ENCODE peak calls at places on chromosomes 6 and 20, in eight cellular contexts. K, B, C, Z, H, M, N and J are unnamed samples.

GRCh38 chr20:37749185-37749584 is 55.4 kb downstream of the CTNNBL1 start:
- DNase-seq in B (no peak), K (no peak), Z (no peak), H (no peak), M (no peak), C (no peak), N (no peak), J (no peak)

GRCh38 chr6:56911847-56912246 is 43.1 kb upstream of the BEND6 start:
- DNase-seq in K (no peak), Z (peak; percentile 49), B (peak; percentile 63), M (no peak), N (no peak), C (no peak), H (no peak), J (no peak)

GRCh38 chr6:78513856-78514255 is 353.5 kb upstream of the IRAK1BP1 start:
- DNase-seq in N (no peak), H (no peak), C (no peak), B (peak; percentile 1), M (no peak), K (no peak), Z (no peak), J (no peak)

GRCh38 chr20:17896247-17896723 is 72.3 kb downstream of the SNX5 start:
- DNase-seq in B (no peak), K (no peak), Z (no peak), C (no peak), H (no peak), M (no peak), N (no peak), J (no peak)

GRCh38 chr6:27617700-27618689 is 145.1 kb upstream of the ZNF184 start:
- DNase-seq in Z (peak; percentile 64), N (no peak), M (no peak), H (no peak), B (peak; percentile 70), K (no peak), C (no peak), J (no peak)

GRCh38 chr6:36514554-36515456 is 32.5 kb downstream of the STK38 start:
- DNase-seq in C (peak; percentile 30), K (no peak), M (no peak), Z (peak; percentile 57), N (no peak), B (no peak), H (no peak), J (no peak)

GRCh38 chr20:63080411-63080810 is 73.6 kb upstream of the BHLHE23 start:
- DNase-seq in N (no peak), M (peak; percentile 57), B (no peak), H (no peak), C (no peak), Z (no peak), K (no peak), J (no peak)

GRCh38 chr6:99614430-99615161 is 8.0 kb downstream of the PRDM13 start:
- DNase-seq in K (peak; percentile 60), C (no peak), Z (no peak), N (no peak), H (no peak), B (peak; percentile 68), M (peak; percentile 81), J (no peak)

GRCh38 chr20:44969320-44969879 is 3.1 kb downstream of the STK4 start:
- DNase-seq in N (no peak), K (no peak), H (no peak), C (no peak), B (no peak), M (no peak), Z (no peak), J (no peak)

GRCh38 chr6:6007311-6008113 is 787 bp upstream of the NRN1 start:
- DNase-seq in H (no peak), M (no peak), K (no peak), N (no peak), B (peak; percentile 84), C (no peak), Z (peak; percentile 34), J (no peak)

GRCh38 chr20:37275125-37275524 is 13.5 kb upstream of the GHRH start:
- DNase-seq in C (peak; percentile 56), M (no peak), H (no peak), B (no peak), Z (no peak), K (no peak), N (no peak), J (no peak)

GRCh38 chr6:107198631-107199416 is 83.5 kb upstream of the BEND3 start:
- DNase-seq in K (no peak), N (no peak), M (no peak), C (no peak), B (no peak), Z (no peak), H (no peak), J (no peak)

GRCh38 chr6:84568971-84569370 is 195.4 kb downstream of the TBX18 start:
- DNase-seq in B (peak; percentile 48), H (no peak), N (no peak), K (no peak), C (no peak), Z (peak; percentile 14), M (no peak), J (no peak)

GRCh38 chr6:135018057-135018456 is 36.6 kb downstream of the HBS1L start:
- DNase-seq in M (no peak), K (no peak), B (no peak), C (no peak), Z (no peak), N (no peak), H (no peak), J (no peak)

GRCh38 chr6:135012349-135012748 is 42.3 kb downstream of the HBS1L start:
- DNase-seq in H (no peak), N (no peak), M (no peak), Z (no peak), K (no peak), C (no peak), B (no peak), J (no peak)

GRCh38 chr6:135013211-135013610 is 41.4 kb downstream of the HBS1L start:
- DNase-seq in K (no peak), Z (no peak), C (no peak), M (no peak), N (no peak), B (no peak), H (no peak), J (no peak)

GRCh38 chr6:135012764-135013163 is 41.9 kb downstream of the HBS1L start:
- DNase-seq in Z (no peak), M (no peak), B (no peak), H (no peak), C (no peak), N (no peak), K (no peak), J (no peak)

DNA sequence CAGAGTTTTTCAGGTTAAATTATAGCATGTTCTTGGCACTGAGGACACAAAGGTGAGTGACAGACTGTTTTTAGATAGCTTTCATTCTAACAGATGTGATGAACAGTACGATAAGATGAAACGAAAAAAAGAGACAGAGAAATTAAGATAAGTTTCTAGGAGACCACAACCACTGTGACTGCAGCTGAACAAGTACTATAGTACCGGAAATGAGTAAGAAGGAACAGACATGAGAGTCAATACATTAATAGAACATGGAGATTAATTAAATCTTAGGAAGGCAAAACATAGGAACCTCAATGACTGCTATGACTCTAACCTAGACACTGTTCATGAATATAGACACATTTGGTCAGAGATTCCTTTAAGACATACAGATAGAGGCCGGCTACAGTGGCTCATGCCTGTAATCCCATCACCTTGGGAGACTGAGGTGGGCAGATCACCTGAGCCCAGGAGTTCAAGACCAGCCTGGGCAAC is 40.2 kb downstream of the HBS1L start:
- DNase-seq in C (no peak), K (no peak), M (no peak), N (no peak), Z (no peak), H (no peak), B (no peak), J (no peak)
- H3K4me3 ChIP-seq in C (no peak overlapping the region), K (no peak overlapping the region), M (no peak overlapping the region), N (no peak overlapping the region), Z (no peak overlapping the region), H (no peak overlapping the region), B (no peak overlapping the region), J (no peak overlapping the region)

DNA sequence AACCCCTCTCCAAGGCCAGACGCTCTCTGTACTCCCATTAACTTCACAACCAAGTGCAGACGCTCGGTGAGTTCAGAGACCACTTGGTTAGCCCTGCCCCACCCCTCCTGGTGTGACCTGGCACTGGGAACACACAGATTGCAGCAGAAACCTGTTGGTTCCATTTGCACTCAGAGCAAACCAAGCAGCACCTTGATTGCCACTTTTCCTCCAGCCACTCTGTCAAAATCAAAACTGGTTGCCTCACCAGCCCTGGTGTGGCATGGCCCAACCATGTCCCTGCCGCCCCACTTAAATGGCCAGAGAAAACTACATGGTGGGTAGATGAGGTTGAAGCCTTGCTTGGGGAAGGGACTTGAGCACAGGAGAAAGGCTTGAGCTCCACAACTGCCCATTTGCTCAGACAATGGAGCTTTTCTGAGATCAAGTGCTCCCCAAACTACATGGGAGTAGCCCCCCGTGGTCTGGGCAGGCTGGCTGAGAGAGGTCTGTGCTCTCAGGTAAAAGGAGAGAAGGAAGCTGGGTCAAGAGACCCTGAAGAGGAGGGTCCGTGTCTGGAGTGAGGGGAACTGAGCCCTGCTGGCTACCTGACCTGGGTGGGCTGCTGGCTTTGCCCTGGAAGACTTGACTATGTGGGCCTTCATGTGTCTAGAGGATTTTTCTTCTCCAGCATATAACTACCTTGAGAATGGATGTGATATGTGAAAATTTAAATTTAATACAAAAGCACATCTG is 43.4 kb downstream of the PLCG1 start:
- DNase-seq in M (no peak), B (no peak), N (no peak), C (peak; percentile 29), K (no peak), Z (no peak), H (no peak), J (no peak)
- H3K27ac ChIP-seq in M (no peak overlapping the region), B (no peak overlapping the region), N (no peak overlapping the region), C (no peak overlapping the region), K (no peak overlapping the region), Z (no peak overlapping the region), H (no peak overlapping the region), J (peak overlapping the region; percentile 12)

DNA sequence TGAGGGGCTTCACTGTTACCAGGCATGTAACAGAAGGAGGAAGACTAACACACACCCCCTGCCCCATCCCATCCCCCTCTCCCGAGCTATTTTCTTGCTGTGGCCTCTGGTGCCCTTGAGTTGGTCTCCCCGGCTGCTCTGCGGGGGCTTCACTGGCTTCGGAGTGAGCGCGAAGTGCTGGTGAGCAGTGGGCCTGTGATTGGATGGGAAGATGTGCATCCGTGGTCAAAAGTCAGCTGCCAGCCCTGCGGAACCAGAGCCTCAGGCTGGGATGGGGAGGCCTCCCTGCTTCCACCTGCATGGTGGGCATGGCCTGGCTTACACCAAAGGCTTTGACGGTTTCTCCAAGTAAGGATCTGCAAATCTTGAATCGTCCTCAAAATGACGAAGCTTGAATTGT is 23.8 kb downstream of the SPATA2 start:
- DNase-seq in C (no peak), B (no peak), H (no peak), N (no peak), Z (no peak), K (peak; percentile 3), M (no peak), J (no peak)
- H3K4me1 ChIP-seq in C (peaks cover 23% of the 10 kb centered on the region), B (no peaks in the 10 kb centered on the region), H (peaks cover 10% of the 10 kb centered on the region), N (peaks cover 17% of the 10 kb centered on the region), Z (no peaks in the 10 kb centered on the region), K (peaks cover 77% of the 10 kb centered on the region), M (peaks cover 26% of the 10 kb centered on the region), J (peaks cover 37% of the 10 kb centered on the region)

DNA sequence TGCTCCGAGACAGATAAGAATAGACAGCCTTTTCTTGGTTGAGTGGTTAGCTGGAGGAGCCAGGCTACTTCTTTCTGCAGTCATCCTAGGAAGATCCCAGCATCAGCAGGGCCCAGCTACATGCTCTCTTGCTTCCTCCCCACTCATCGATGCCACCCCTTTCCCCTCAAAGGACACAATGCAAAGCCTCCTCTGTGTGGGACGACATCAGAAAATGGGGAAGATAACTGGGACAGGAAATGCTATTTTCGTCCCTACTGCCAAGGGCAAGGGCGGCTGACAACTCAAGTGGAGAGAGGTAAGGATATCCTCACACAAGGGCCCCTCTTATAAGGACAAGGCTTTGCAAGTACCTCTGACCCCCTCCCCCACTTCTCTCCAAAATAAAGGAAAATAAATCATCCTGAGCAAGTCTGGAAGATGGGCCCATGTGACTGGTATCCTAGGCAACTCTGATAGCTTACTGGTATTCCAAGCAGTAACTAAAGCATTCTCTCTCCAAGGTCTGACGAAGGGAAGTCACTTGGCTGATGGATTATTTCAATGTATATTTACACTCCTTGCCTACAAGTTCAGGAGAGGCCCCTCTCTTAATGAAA is 11.4 kb downstream of the ELMO2 start:
- DNase-seq in M (no peak), C (no peak), H (no peak), K (no peak), B (no peak), Z (no peak), N (no peak), J (no peak)
- H3K4me3 ChIP-seq in M (no peak overlapping the region), C (no peak overlapping the region), H (no peak overlapping the region), K (no peak overlapping the region), B (no peak overlapping the region), Z (no peak overlapping the region), N (no peak overlapping the region), J (no peak overlapping the region)